ENCODE peak calls at places on chromosomes 2 and 18, in nine cellular contexts. One of them, this sample, is unnamed.

GRCh38 chr2:48292429-48292828 is 237.5 kb upstream of the STON1 start:
- DNase-seq in esophagus muscularis mucosa: no peak
- DNase-seq in neural crest cell: no peak
- DNase-seq in esophagus squamous epithelium: no peak
- DNase-seq in GM20000: no peak
- DNase-seq in psoas muscle: no peak
- DNase-seq in fibroblast of mammary gland: no peak
- DNase-seq in cardiac fibroblast: no peak
- DNase-seq in HFFc6: no peak
- DNase-seq in this sample: no peak

GRCh38 chr2:175698076-175698475 is 304.0 kb downstream of the LNPK start:
- DNase-seq in cardiac fibroblast: no peak
- DNase-seq in neural crest cell: no peak
- DNase-seq in GM20000: no peak
- DNase-seq in psoas muscle: no peak
- DNase-seq in esophagus muscularis mucosa: no peak
- DNase-seq in esophagus squamous epithelium: no peak
- DNase-seq in fibroblast of mammary gland: no peak
- DNase-seq in HFFc6: no peak
- DNase-seq in this sample: no peak

GRCh38 chr2:239688098-239688497 is 287.3 kb upstream of the HDAC4 start:
- DNase-seq in cardiac fibroblast: no peak
- DNase-seq in neural crest cell: no peak
- DNase-seq in fibroblast of mammary gland: no peak
- DNase-seq in esophagus squamous epithelium: no peak
- DNase-seq in esophagus muscularis mucosa: peak
- DNase-seq in psoas muscle: no peak
- DNase-seq in HFFc6: no peak
- DNase-seq in GM20000: no peak
- DNase-seq in this sample: no peak

GRCh38 chr18:57890266-57890665 is 87.2 kb upstream of the ATP8B1 start:
- DNase-seq in neural crest cell: no peak
- DNase-seq in psoas muscle: no peak
- DNase-seq in esophagus squamous epithelium: no peak
- DNase-seq in GM20000: no peak
- DNase-seq in HFFc6: no peak
- DNase-seq in cardiac fibroblast: no peak
- DNase-seq in esophagus muscularis mucosa: no peak
- DNase-seq in fibroblast of mammary gland: no peak
- DNase-seq in this sample: no peak

GRCh38 chr2:197191948-197192338 is 118.6 kb downstream of the ANKRD44 start:
- DNase-seq in esophagus muscularis mucosa: peak
- DNase-seq in esophagus squamous epithelium: no peak
- DNase-seq in HFFc6: no peak
- DNase-seq in GM20000: no peak
- DNase-seq in cardiac fibroblast: no peak
- DNase-seq in neural crest cell: no peak
- DNase-seq in psoas muscle: no peak
- DNase-seq in fibroblast of mammary gland: no peak
- DNase-seq in this sample: no peak

GRCh38 chr2:102736607-102737409 is 25.0 kb upstream of the TMEM182 start:
- DNase-seq in esophagus muscularis mucosa: no peak
- DNase-seq in neural crest cell: peak
- DNase-seq in fibroblast of mammary gland: peak
- DNase-seq in GM20000: peak
- DNase-seq in esophagus squamous epithelium: peak
- DNase-seq in HFFc6: peak
- DNase-seq in psoas muscle: peak
- DNase-seq in cardiac fibroblast: peak
- DNase-seq in this sample: peak

GRCh38 chr2:43455735-43456642 is 139.8 kb downstream of the THADA start:
- DNase-seq in neural crest cell: no peak
- DNase-seq in GM20000: no peak
- DNase-seq in cardiac fibroblast: peak
- DNase-seq in esophagus muscularis mucosa: no peak
- DNase-seq in psoas muscle: no peak
- DNase-seq in HFFc6: peak
- DNase-seq in fibroblast of mammary gland: peak
- DNase-seq in esophagus squamous epithelium: no peak
- DNase-seq in this sample: no peak

GRCh38 chr2:130354135-130354420 is 1.8 kb upstream of the PTPN18 start:
- DNase-seq in psoas muscle: no peak
- DNase-seq in neural crest cell: no peak
- DNase-seq in HFFc6: peak
- DNase-seq in cardiac fibroblast: no peak
- DNase-seq in esophagus muscularis mucosa: no peak
- DNase-seq in GM20000: no peak
- DNase-seq in fibroblast of mammary gland: no peak
- DNase-seq in esophagus squamous epithelium: no peak
- DNase-seq in this sample: no peak

GRCh38 chr2:62489162-62489561 is 16.8 kb downstream of the TMEM17 start:
- DNase-seq in esophagus muscularis mucosa: no peak
- DNase-seq in psoas muscle: no peak
- DNase-seq in fibroblast of mammary gland: peak
- DNase-seq in neural crest cell: no peak
- DNase-seq in cardiac fibroblast: peak
- DNase-seq in esophagus squamous epithelium: no peak
- DNase-seq in HFFc6: peak
- DNase-seq in GM20000: no peak
- DNase-seq in this sample: no peak

GRCh38 chr2:237978058-237978712 is 11.4 kb downstream of the UBE2F start:
- DNase-seq in cardiac fibroblast: peak
- DNase-seq in esophagus squamous epithelium: no peak
- DNase-seq in fibroblast of mammary gland: peak
- DNase-seq in HFFc6: peak
- DNase-seq in GM20000: no peak
- DNase-seq in esophagus muscularis mucosa: no peak
- DNase-seq in neural crest cell: no peak
- DNase-seq in psoas muscle: no peak
- DNase-seq in this sample: no peak

GRCh38 chr2:230924470-230925341 is at the start of gene GPR55:
- DNase-seq in HFFc6: no peak
- DNase-seq in GM20000: peak
- DNase-seq in cardiac fibroblast: no peak
- DNase-seq in fibroblast of mammary gland: no peak
- DNase-seq in neural crest cell: no peak
- DNase-seq in esophagus muscularis mucosa: no peak
- DNase-seq in psoas muscle: no peak
- DNase-seq in esophagus squamous epithelium: no peak
- DNase-seq in this sample: peak

GRCh38 chr2:28716265-28716865 is 35.3 kb upstream of the PPP1CB start:
- DNase-seq in psoas muscle: peak
- DNase-seq in esophagus squamous epithelium: no peak
- DNase-seq in fibroblast of mammary gland: peak
- DNase-seq in GM20000: peak
- DNase-seq in cardiac fibroblast: peak
- DNase-seq in esophagus muscularis mucosa: no peak
- DNase-seq in neural crest cell: no peak
- DNase-seq in HFFc6: peak
- DNase-seq in this sample: no peak

GRCh38 chr18:44569391-44570055 is 111.2 kb upstream of the SETBP1 start:
- DNase-seq in psoas muscle: no peak
- DNase-seq in neural crest cell: no peak
- DNase-seq in esophagus squamous epithelium: no peak
- DNase-seq in GM20000: no peak
- DNase-seq in esophagus muscularis mucosa: no peak
- DNase-seq in cardiac fibroblast: no peak
- DNase-seq in fibroblast of mammary gland: no peak
- DNase-seq in HFFc6: no peak
- DNase-seq in this sample: no peak

GRCh38 chr18:13418013-13418710 is 199.6 kb downstream of the LDLRAD4 start:
- DNase-seq in esophagus squamous epithelium: no peak
- DNase-seq in HFFc6: no peak
- DNase-seq in cardiac fibroblast: no peak
- DNase-seq in psoas muscle: no peak
- DNase-seq in fibroblast of mammary gland: no peak
- DNase-seq in esophagus muscularis mucosa: no peak
- DNase-seq in neural crest cell: no peak
- DNase-seq in GM20000: no peak
- DNase-seq in this sample: no peak

GRCh38 chr2:220931491-220931890 is 640.6 kb downstream of the EPHA4 start:
- DNase-seq in GM20000: no peak
- DNase-seq in cardiac fibroblast: no peak
- DNase-seq in esophagus squamous epithelium: no peak
- DNase-seq in psoas muscle: no peak
- DNase-seq in fibroblast of mammary gland: peak
- DNase-seq in neural crest cell: no peak
- DNase-seq in HFFc6: no peak
- DNase-seq in esophagus muscularis mucosa: peak
- DNase-seq in this sample: no peak

GRCh38 chr18:24786027-24786426 is 325.6 kb downstream of the HRH4 start:
- DNase-seq in GM20000: no peak
- DNase-seq in neural crest cell: no peak
- DNase-seq in esophagus squamous epithelium: no peak
- DNase-seq in HFFc6: no peak
- DNase-seq in cardiac fibroblast: no peak
- DNase-seq in psoas muscle: no peak
- DNase-seq in fibroblast of mammary gland: no peak
- DNase-seq in esophagus muscularis mucosa: no peak
- DNase-seq in this sample: no peak

GRCh38 chr2:71669628-71670429 is 216.5 kb downstream of the DYSF start:
- DNase-seq in esophagus squamous epithelium: no peak
- DNase-seq in neural crest cell: no peak
- DNase-seq in esophagus muscularis mucosa: no peak
- DNase-seq in cardiac fibroblast: no peak
- DNase-seq in GM20000: peak
- DNase-seq in psoas muscle: no peak
- DNase-seq in HFFc6: no peak
- DNase-seq in fibroblast of mammary gland: no peak
- DNase-seq in this sample: no peak

GRCh38 chr2:33042226-33042625 is 95.5 kb downstream of the LTBP1 start:
- DNase-seq in psoas muscle: no peak
- DNase-seq in neural crest cell: no peak
- DNase-seq in esophagus muscularis mucosa: no peak
- DNase-seq in fibroblast of mammary gland: no peak
- DNase-seq in esophagus squamous epithelium: no peak
- DNase-seq in GM20000: no peak
- DNase-seq in HFFc6: no peak
- DNase-seq in cardiac fibroblast: no peak
- DNase-seq in this sample: no peak

GRCh38 chr2:198287706-198288105 is 483.3 kb downstream of the PLCL1 start:
- DNase-seq in esophagus muscularis mucosa: no peak
- DNase-seq in cardiac fibroblast: no peak
- DNase-seq in fibroblast of mammary gland: no peak
- DNase-seq in HFFc6: peak
- DNase-seq in GM20000: no peak
- DNase-seq in esophagus squamous epithelium: no peak
- DNase-seq in neural crest cell: no peak
- DNase-seq in psoas muscle: no peak
- DNase-seq in this sample: no peak

DNA sequence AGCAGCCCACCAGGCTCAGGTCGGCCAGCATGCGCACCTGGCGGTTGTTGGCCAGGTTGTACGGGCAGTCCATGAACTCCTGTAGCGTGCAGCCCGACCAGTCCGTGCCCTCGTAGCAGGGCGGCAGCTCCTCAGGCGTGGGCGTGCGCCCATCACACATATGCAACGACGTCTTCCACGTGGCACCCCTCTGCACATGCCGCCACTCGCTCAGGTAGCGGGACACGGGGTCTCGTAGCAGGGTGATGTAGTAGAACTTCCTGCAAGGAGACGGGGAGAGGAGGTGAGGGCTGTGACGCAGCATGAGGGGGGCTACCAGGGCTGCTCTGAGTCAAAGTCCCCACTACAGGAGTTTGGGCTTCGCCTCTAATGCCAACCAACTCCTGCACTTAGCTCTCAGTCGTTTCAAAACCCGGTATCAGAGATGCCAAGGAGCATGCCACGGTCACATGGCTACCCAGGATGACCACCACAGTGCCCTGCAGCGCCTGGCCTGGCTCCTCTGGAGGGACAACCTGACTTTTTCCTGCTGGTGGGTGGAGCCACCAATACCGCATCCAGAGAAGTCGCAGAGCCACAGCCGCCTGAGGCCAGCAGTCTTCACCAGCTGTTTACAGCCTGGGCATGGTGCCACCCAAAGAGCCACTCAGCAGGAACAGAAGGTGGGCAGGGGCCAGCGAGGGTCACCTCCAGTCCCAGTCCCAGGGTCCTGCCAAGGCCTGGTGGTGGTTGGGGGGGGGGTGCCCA is 49.9 kb downstream of the HS6ST1 start:
- DNase-seq in neural crest cell: no peak
- DNase-seq in esophagus squamous epithelium: no peak
- DNase-seq in esophagus muscularis mucosa: no peak
- DNase-seq in fibroblast of mammary gland: no peak
- DNase-seq in GM20000: no peak
- DNase-seq in cardiac fibroblast: no peak
- DNase-seq in psoas muscle: no peak
- DNase-seq in HFFc6: no peak
- DNase-seq in this sample: no peak
- TF ChIP-seq CTCF in neural crest cell: no peak
- TF ChIP-seq CTCF in esophagus squamous epithelium: no peak
- TF ChIP-seq CTCF in esophagus muscularis mucosa: no peak
- TF ChIP-seq CTCF in fibroblast of mammary gland: no peak
- TF ChIP-seq CTCF in GM20000: no peak
- TF ChIP-seq CTCF in cardiac fibroblast: no peak
- TF ChIP-seq CTCF in psoas muscle: no peak
- TF ChIP-seq CTCF in HFFc6: no peak
- TF ChIP-seq CTCF in this sample: no peak

GRCh38 chr2:30691948-30692828 is 115.1 kb downstream of the CAPN13 start:
- DNase-seq in fibroblast of mammary gland: peak
- DNase-seq in psoas muscle: peak
- DNase-seq in neural crest cell: no peak
- DNase-seq in cardiac fibroblast: peak
- DNase-seq in HFFc6: peak
- DNase-seq in GM20000: no peak
- DNase-seq in esophagus squamous epithelium: no peak
- DNase-seq in esophagus muscularis mucosa: peak
- DNase-seq in this sample: no peak
- TF ChIP-seq CTCF in fibroblast of mammary gland: peak
- TF ChIP-seq CTCF in psoas muscle: peak
- TF ChIP-seq CTCF in neural crest cell: no peak
- TF ChIP-seq CTCF in cardiac fibroblast: peak
- TF ChIP-seq CTCF in HFFc6: peak
- TF ChIP-seq CTCF in GM20000: peak
- TF ChIP-seq CTCF in esophagus squamous epithelium: no peak
- TF ChIP-seq CTCF in esophagus muscularis mucosa: no peak
- TF ChIP-seq CTCF in this sample: no peak

GRCh38 chr2:208571764-208572131 is 165.2 kb downstream of the PTH2R start:
- DNase-seq in neural crest cell: no peak
- DNase-seq in esophagus muscularis mucosa: no peak
- DNase-seq in fibroblast of mammary gland: no peak
- DNase-seq in GM20000: no peak
- DNase-seq in psoas muscle: no peak
- DNase-seq in HFFc6: no peak
- DNase-seq in cardiac fibroblast: no peak
- DNase-seq in esophagus squamous epithelium: no peak
- DNase-seq in this sample: no peak
- TF ChIP-seq CTCF in neural crest cell: no peak
- TF ChIP-seq CTCF in esophagus muscularis mucosa: no peak
- TF ChIP-seq CTCF in fibroblast of mammary gland: no peak
- TF ChIP-seq CTCF in GM20000: no peak
- TF ChIP-seq CTCF in psoas muscle: no peak
- TF ChIP-seq CTCF in HFFc6: no peak
- TF ChIP-seq CTCF in cardiac fibroblast: no peak
- TF ChIP-seq CTCF in esophagus squamous epithelium: no peak
- TF ChIP-seq CTCF in this sample: no peak

DNA sequence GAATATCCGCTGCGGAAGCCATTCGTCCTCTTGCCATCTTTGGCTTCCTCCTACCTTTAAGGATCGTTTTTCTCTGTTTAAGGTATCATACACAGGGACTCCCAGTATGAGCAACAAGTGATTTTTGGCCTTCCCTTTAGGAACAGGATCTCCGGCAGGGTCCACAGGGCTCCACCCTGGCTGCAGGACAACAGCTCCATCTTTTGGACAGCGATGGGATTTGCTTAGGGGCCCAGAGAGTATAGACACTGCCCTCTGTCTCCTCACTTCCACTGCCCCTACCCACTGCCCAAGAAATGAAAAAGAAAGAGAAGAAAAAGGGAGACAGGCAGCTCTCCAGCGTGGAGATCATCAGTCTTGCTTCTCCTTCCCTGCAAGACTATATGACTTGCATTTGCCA is 224.5 kb downstream of the UXS1 start:
- DNase-seq in psoas muscle: no peak
- DNase-seq in neural crest cell: peak
- DNase-seq in esophagus squamous epithelium: no peak
- DNase-seq in cardiac fibroblast: peak
- DNase-seq in fibroblast of mammary gland: peak
- DNase-seq in esophagus muscularis mucosa: no peak
- DNase-seq in HFFc6: no peak
- DNase-seq in GM20000: no peak
- DNase-seq in this sample: no peak
- TF ChIP-seq CTCF in psoas muscle: no peak
- TF ChIP-seq CTCF in neural crest cell: peak
- TF ChIP-seq CTCF in esophagus squamous epithelium: no peak
- TF ChIP-seq CTCF in cardiac fibroblast: peak
- TF ChIP-seq CTCF in fibroblast of mammary gland: peak
- TF ChIP-seq CTCF in esophagus muscularis mucosa: no peak
- TF ChIP-seq CTCF in HFFc6: peak
- TF ChIP-seq CTCF in GM20000: no peak
- TF ChIP-seq CTCF in this sample: no peak

This sample was measured in omental fat pad.